ENCODE peak calls at places on chromosomes 4 and X, in eight cellular contexts. One of them, this sample, is unnamed. For H3K4me1, the result is how much of the 10 kb centered on the place peaks cover.

GRCh38 chr4:94595880-94596483 is 144.2 kb downstream of the PDLIM5 start:
- DNase-seq in IMR-90: peak
- DNase-seq in tibial artery: no peak
- DNase-seq in PC-9: peak
- DNase-seq in testis: no peak
- DNase-seq in MM.1S: peak
- DNase-seq in fibroblast of lung: peak
- DNase-seq in mammary epithelial cell: peak
- DNase-seq in this sample: no peak

GRCh38 chr4:122003335-122003734 is 51.5 kb upstream of the TRPC3 start:
- DNase-seq in MM.1S: peak
- DNase-seq in PC-9: no peak
- DNase-seq in mammary epithelial cell: no peak
- DNase-seq in fibroblast of lung: no peak
- DNase-seq in tibial artery: no peak
- DNase-seq in IMR-90: no peak
- DNase-seq in testis: peak
- DNase-seq in this sample: peak

GRCh38 chrX:108362026-108362425 is 76.2 kb downstream of the COL4A6 start:
- DNase-seq in MM.1S: no peak
- DNase-seq in mammary epithelial cell: peak
- DNase-seq in tibial artery: no peak
- DNase-seq in testis: no peak
- DNase-seq in fibroblast of lung: no peak
- DNase-seq in IMR-90: no peak
- DNase-seq in PC-9: no peak
- DNase-seq in this sample: no peak

GRCh38 chr4:79209822-79210635 is 115.8 kb downstream of the NAA11 start:
- DNase-seq in IMR-90: no peak
- DNase-seq in fibroblast of lung: no peak
- DNase-seq in tibial artery: no peak
- DNase-seq in testis: peak
- DNase-seq in MM.1S: no peak
- DNase-seq in PC-9: no peak
- DNase-seq in mammary epithelial cell: no peak
- DNase-seq in this sample: no peak

GRCh38 chr4:2487632-2488031 is 18.7 kb downstream of the RNF4 start:
- DNase-seq in IMR-90: no peak
- DNase-seq in MM.1S: peak
- DNase-seq in mammary epithelial cell: no peak
- DNase-seq in testis: no peak
- DNase-seq in fibroblast of lung: no peak
- DNase-seq in tibial artery: no peak
- DNase-seq in PC-9: no peak
- DNase-seq in this sample: no peak

GRCh38 chr4:124710911-124711310 is 1.6 kb downstream of the ANKRD50 start:
- DNase-seq in PC-9: no peak
- DNase-seq in MM.1S: no peak
- DNase-seq in IMR-90: no peak
- DNase-seq in tibial artery: no peak
- DNase-seq in testis: peak
- DNase-seq in fibroblast of lung: peak
- DNase-seq in mammary epithelial cell: peak
- DNase-seq in this sample: no peak

GRCh38 chr4:175346381-175346780 is 428.2 kb downstream of the ADAM29 start:
- DNase-seq in testis: no peak
- DNase-seq in mammary epithelial cell: no peak
- DNase-seq in PC-9: no peak
- DNase-seq in tibial artery: no peak
- DNase-seq in MM.1S: no peak
- DNase-seq in fibroblast of lung: no peak
- DNase-seq in IMR-90: no peak
- DNase-seq in this sample: no peak

GRCh38 chr4:96342790-96343455 is 503.0 kb downstream of the PDHA2 start:
- DNase-seq in tibial artery: no peak
- DNase-seq in IMR-90: no peak
- DNase-seq in PC-9: no peak
- DNase-seq in MM.1S: no peak
- DNase-seq in mammary epithelial cell: no peak
- DNase-seq in fibroblast of lung: no peak
- DNase-seq in testis: no peak
- DNase-seq in this sample: no peak

GRCh38 chr4:67546971-67547370 is 1.7 kb upstream of the CENPC start:
- DNase-seq in mammary epithelial cell: no peak
- DNase-seq in PC-9: no peak
- DNase-seq in tibial artery: no peak
- DNase-seq in fibroblast of lung: no peak
- DNase-seq in IMR-90: no peak
- DNase-seq in testis: no peak
- DNase-seq in MM.1S: no peak
- DNase-seq in this sample: no peak

GRCh38 chr4:159048166-159048886 is 54.6 kb upstream of the RAPGEF2 start:
- DNase-seq in fibroblast of lung: peak
- DNase-seq in IMR-90: peak
- DNase-seq in MM.1S: no peak
- DNase-seq in tibial artery: peak
- DNase-seq in mammary epithelial cell: peak
- DNase-seq in testis: peak
- DNase-seq in PC-9: no peak
- DNase-seq in this sample: peak

GRCh38 chr4:122854860-122855259 is 28.2 kb downstream of the FGF2 start:
- DNase-seq in tibial artery: peak
- DNase-seq in mammary epithelial cell: peak
- DNase-seq in testis: no peak
- DNase-seq in IMR-90: no peak
- DNase-seq in fibroblast of lung: no peak
- DNase-seq in MM.1S: no peak
- DNase-seq in PC-9: peak
- DNase-seq in this sample: no peak

GRCh38 chr4:29927895-29928294 is 792.3 kb upstream of the PCDH7 start:
- DNase-seq in IMR-90: no peak
- DNase-seq in PC-9: no peak
- DNase-seq in mammary epithelial cell: no peak
- DNase-seq in testis: no peak
- DNase-seq in fibroblast of lung: no peak
- DNase-seq in tibial artery: no peak
- DNase-seq in MM.1S: no peak
- DNase-seq in this sample: no peak

GRCh38 chr4:70133473-70133872 is 20.6 kb upstream of the PRR27 start:
- DNase-seq in mammary epithelial cell: no peak
- DNase-seq in IMR-90: no peak
- DNase-seq in fibroblast of lung: no peak
- DNase-seq in MM.1S: no peak
- DNase-seq in PC-9: no peak
- DNase-seq in testis: peak
- DNase-seq in tibial artery: no peak
- DNase-seq in this sample: no peak

GRCh38 chr4:70138751-70139150 is 15.3 kb upstream of the PRR27 start:
- DNase-seq in MM.1S: no peak
- DNase-seq in tibial artery: no peak
- DNase-seq in IMR-90: no peak
- DNase-seq in fibroblast of lung: no peak
- DNase-seq in testis: no peak
- DNase-seq in mammary epithelial cell: no peak
- DNase-seq in PC-9: no peak
- DNase-seq in this sample: no peak
- H3K4me1 ChIP-seq in MM.1S: under half
- H3K4me1 ChIP-seq in tibial artery: under half
- H3K4me1 ChIP-seq in IMR-90: under half
- H3K4me1 ChIP-seq in fibroblast of lung: under half
- H3K4me1 ChIP-seq in testis: under half
- H3K4me1 ChIP-seq in mammary epithelial cell: under half
- H3K4me1 ChIP-seq in PC-9: under half
- H3K4me1 ChIP-seq in this sample: under half

GRCh38 chr4:139556735-139557505 is 901 bp upstream of the SETD7 start:
- DNase-seq in tibial artery: peak
- DNase-seq in mammary epithelial cell: peak
- DNase-seq in IMR-90: no peak
- DNase-seq in testis: peak
- DNase-seq in MM.1S: peak
- DNase-seq in fibroblast of lung: peak
- DNase-seq in PC-9: peak
- DNase-seq in this sample: peak
- H3K4me1 ChIP-seq in tibial artery: under half
- H3K4me1 ChIP-seq in mammary epithelial cell: under half
- H3K4me1 ChIP-seq in IMR-90: under half
- H3K4me1 ChIP-seq in testis: under half
- H3K4me1 ChIP-seq in MM.1S: under half
- H3K4me1 ChIP-seq in fibroblast of lung: under half
- H3K4me1 ChIP-seq in PC-9: under half
- H3K4me1 ChIP-seq in this sample: under half

GRCh38 chr4:183170894-183171293 is 71.8 kb downstream of the WWC2 start:
- DNase-seq in PC-9: no peak
- DNase-seq in IMR-90: no peak
- DNase-seq in fibroblast of lung: no peak
- DNase-seq in mammary epithelial cell: no peak
- DNase-seq in testis: no peak
- DNase-seq in MM.1S: no peak
- DNase-seq in tibial artery: no peak
- DNase-seq in this sample: no peak

GRCh38 chr4:183171484-183172267 is 72.6 kb downstream of the WWC2 start:
- DNase-seq in PC-9: no peak
- DNase-seq in testis: no peak
- DNase-seq in fibroblast of lung: peak
- DNase-seq in MM.1S: no peak
- DNase-seq in tibial artery: no peak
- DNase-seq in IMR-90: peak
- DNase-seq in mammary epithelial cell: no peak
- DNase-seq in this sample: no peak

GRCh38 chr4:183173580-183174526 is 74.8 kb downstream of the WWC2 start:
- DNase-seq in fibroblast of lung: peak
- DNase-seq in IMR-90: peak
- DNase-seq in mammary epithelial cell: no peak
- DNase-seq in tibial artery: no peak
- DNase-seq in PC-9: no peak
- DNase-seq in MM.1S: no peak
- DNase-seq in testis: no peak
- DNase-seq in this sample: no peak

GRCh38 chr4:183175631-183176232 is 76.7 kb downstream of the WWC2 start:
- DNase-seq in mammary epithelial cell: no peak
- DNase-seq in fibroblast of lung: peak
- DNase-seq in testis: no peak
- DNase-seq in IMR-90: peak
- DNase-seq in PC-9: peak
- DNase-seq in tibial artery: no peak
- DNase-seq in MM.1S: no peak
- DNase-seq in this sample: no peak

DNA sequence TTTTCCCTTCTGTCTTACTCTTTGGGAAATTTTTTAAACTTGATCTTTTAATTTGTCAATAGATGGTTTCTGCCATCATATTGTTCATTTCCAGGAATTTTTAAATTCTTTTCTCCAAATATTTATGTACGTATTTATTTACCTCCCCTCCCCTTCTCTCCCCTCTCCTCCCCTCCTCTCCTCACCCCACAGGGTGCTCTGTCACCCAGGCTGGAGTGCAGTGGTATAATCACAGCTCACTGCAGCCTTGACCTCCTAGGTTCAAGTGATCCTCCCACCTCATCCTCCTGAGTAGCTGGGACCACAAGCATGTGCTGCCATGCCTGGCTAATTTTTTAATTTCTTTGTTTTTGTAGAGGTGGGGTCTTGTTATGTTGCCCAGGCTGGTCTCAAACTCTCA is 73.8 kb downstream of the WWC2 start:
- DNase-seq in testis: no peak
- DNase-seq in IMR-90: no peak
- DNase-seq in tibial artery: no peak
- DNase-seq in MM.1S: no peak
- DNase-seq in mammary epithelial cell: no peak
- DNase-seq in PC-9: no peak
- DNase-seq in fibroblast of lung: no peak
- DNase-seq in this sample: no peak
- H3K4me1 ChIP-seq in testis: under half
- H3K4me1 ChIP-seq in IMR-90: under half
- H3K4me1 ChIP-seq in tibial artery: under half
- H3K4me1 ChIP-seq in MM.1S: under half
- H3K4me1 ChIP-seq in mammary epithelial cell: under half
- H3K4me1 ChIP-seq in PC-9: under half
- H3K4me1 ChIP-seq in fibroblast of lung: under half
- H3K4me1 ChIP-seq in this sample: under half

GRCh38 chr4:98662055-98662453 is 3.6 kb upstream of the TSPAN5 start:
- DNase-seq in fibroblast of lung: no peak
- DNase-seq in MM.1S: no peak
- DNase-seq in testis: no peak
- DNase-seq in mammary epithelial cell: no peak
- DNase-seq in IMR-90: no peak
- DNase-seq in tibial artery: no peak
- DNase-seq in PC-9: no peak
- DNase-seq in this sample: no peak

GRCh38 chr4:98658287-98659105 is at the start of gene TSPAN5:
- DNase-seq in testis: peak
- DNase-seq in mammary epithelial cell: peak
- DNase-seq in tibial artery: peak
- DNase-seq in MM.1S: peak
- DNase-seq in PC-9: peak
- DNase-seq in IMR-90: peak
- DNase-seq in fibroblast of lung: peak
- DNase-seq in this sample: peak

GRCh38 chr4:98659106-98659592 is 738 bp upstream of the TSPAN5 start:
- DNase-seq in testis: peak
- DNase-seq in MM.1S: no peak
- DNase-seq in IMR-90: peak
- DNase-seq in tibial artery: no peak
- DNase-seq in PC-9: no peak
- DNase-seq in fibroblast of lung: peak
- DNase-seq in mammary epithelial cell: peak
- DNase-seq in this sample: no peak

GRCh38 chr4:98661356-98662054 is 3.1 kb upstream of the TSPAN5 start:
- DNase-seq in testis: no peak
- DNase-seq in tibial artery: no peak
- DNase-seq in fibroblast of lung: no peak
- DNase-seq in MM.1S: no peak
- DNase-seq in mammary epithelial cell: peak
- DNase-seq in IMR-90: peak
- DNase-seq in PC-9: peak
- DNase-seq in this sample: no peak

DNA sequence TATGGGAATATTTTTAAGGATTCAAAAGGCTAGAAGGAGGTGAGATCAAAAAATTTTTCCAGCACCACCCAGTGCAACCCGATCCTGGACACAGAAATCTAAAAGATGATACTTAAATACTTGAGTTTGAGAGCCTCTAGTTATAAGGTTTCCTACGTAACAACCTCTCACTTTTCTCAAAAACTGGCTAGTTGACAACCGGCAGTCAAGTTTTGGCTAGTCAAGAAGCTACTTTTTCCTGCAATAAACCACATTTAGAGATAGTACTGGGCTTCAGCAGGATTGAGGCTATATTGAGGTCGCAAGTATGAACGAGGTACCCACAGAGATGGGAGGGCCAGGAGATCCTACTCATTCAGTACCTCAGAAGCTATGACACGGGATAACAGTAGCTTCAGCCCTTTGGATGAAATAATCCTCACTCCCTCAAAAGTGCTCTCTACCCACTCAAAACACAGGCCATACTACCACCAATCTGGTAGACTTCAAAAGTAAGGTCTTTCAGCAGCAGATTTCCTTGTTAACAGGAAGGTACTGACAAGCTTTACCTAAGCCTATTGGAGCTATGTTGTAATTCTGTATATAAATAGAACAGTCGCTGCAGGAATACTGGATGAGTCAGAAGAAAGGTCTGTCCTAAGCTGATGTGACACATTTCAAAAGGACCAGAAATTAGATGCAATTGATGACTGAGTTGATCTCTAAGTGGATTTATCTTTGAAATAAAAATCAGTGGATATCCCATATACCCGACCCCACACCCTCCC is 1.5 kb upstream of the TSPAN5 start:
- DNase-seq in fibroblast of lung: peak
- DNase-seq in tibial artery: no peak
- DNase-seq in IMR-90: peak
- DNase-seq in PC-9: peak
- DNase-seq in testis: no peak
- DNase-seq in mammary epithelial cell: peak
- DNase-seq in MM.1S: no peak
- DNase-seq in this sample: no peak
- H3K4me1 ChIP-seq in fibroblast of lung: under half
- H3K4me1 ChIP-seq in tibial artery: under half
- H3K4me1 ChIP-seq in IMR-90: under half
- H3K4me1 ChIP-seq in PC-9: half or more
- H3K4me1 ChIP-seq in testis: under half
- H3K4me1 ChIP-seq in mammary epithelial cell: under half
- H3K4me1 ChIP-seq in MM.1S: under half
- H3K4me1 ChIP-seq in this sample: under half

This sample was measured in BE2C.